ENCODE peak calls at places on chromosomes 7 and 10, in ten cellular contexts. One of them, this sample, is unnamed.

GRCh38 chr10:117184821-117185220 is 12.5 kb upstream of the KCNK18 start:
- DNase-seq in sigmoid colon: no peak
- DNase-seq in stomach: no peak
- DNase-seq in transverse colon: no peak
- DNase-seq in SK-N-SH: no peak
- DNase-seq in HL-60: no peak
- DNase-seq in spleen: no peak
- DNase-seq in prostate gland: no peak
- DNase-seq in GM12892: no peak
- DNase-seq in H1: no peak
- DNase-seq in this sample: no peak

GRCh38 chr10:70940834-70941568 is 52.6 kb upstream of the PCBD1 start:
- DNase-seq in prostate gland: no peak
- DNase-seq in sigmoid colon: no peak
- DNase-seq in stomach: peak
- DNase-seq in H1: no peak
- DNase-seq in HL-60: no peak
- DNase-seq in transverse colon: no peak
- DNase-seq in spleen: no peak
- DNase-seq in GM12892: no peak
- DNase-seq in SK-N-SH: peak
- DNase-seq in this sample: no peak

GRCh38 chr7:1134951-1135350 is 25.0 kb downstream of the ZFAND2A start:
- DNase-seq in H1: no peak
- DNase-seq in sigmoid colon: peak
- DNase-seq in HL-60: no peak
- DNase-seq in prostate gland: no peak
- DNase-seq in spleen: no peak
- DNase-seq in transverse colon: no peak
- DNase-seq in GM12892: no peak
- DNase-seq in SK-N-SH: no peak
- DNase-seq in stomach: no peak
- DNase-seq in this sample: no peak

GRCh38 chr7:101688183-101688831 is 59.2 kb upstream of the MYL10 start:
- DNase-seq in H1: peak
- DNase-seq in sigmoid colon: peak
- DNase-seq in SK-N-SH: peak
- DNase-seq in spleen: peak
- DNase-seq in GM12892: peak
- DNase-seq in HL-60: peak
- DNase-seq in transverse colon: peak
- DNase-seq in stomach: peak
- DNase-seq in prostate gland: peak
- DNase-seq in this sample: peak

GRCh38 chr7:130334274-130334673 is 10.3 kb upstream of the CPA5 start:
- DNase-seq in SK-N-SH: no peak
- DNase-seq in HL-60: no peak
- DNase-seq in stomach: no peak
- DNase-seq in transverse colon: no peak
- DNase-seq in H1: no peak
- DNase-seq in GM12892: no peak
- DNase-seq in sigmoid colon: no peak
- DNase-seq in spleen: no peak
- DNase-seq in prostate gland: no peak
- DNase-seq in this sample: no peak

GRCh38 chr7:49014870-49015269 is 90.5 kb downstream of the CDC14C start:
- DNase-seq in H1: no peak
- DNase-seq in spleen: no peak
- DNase-seq in SK-N-SH: no peak
- DNase-seq in prostate gland: no peak
- DNase-seq in sigmoid colon: no peak
- DNase-seq in HL-60: no peak
- DNase-seq in GM12892: no peak
- DNase-seq in stomach: no peak
- DNase-seq in transverse colon: no peak
- DNase-seq in this sample: no peak

GRCh38 chr7:80772347-80773101 is 134.1 kb downstream of the CD36 start:
- DNase-seq in transverse colon: no peak
- DNase-seq in prostate gland: no peak
- DNase-seq in spleen: no peak
- DNase-seq in sigmoid colon: no peak
- DNase-seq in HL-60: no peak
- DNase-seq in stomach: no peak
- DNase-seq in GM12892: no peak
- DNase-seq in SK-N-SH: no peak
- DNase-seq in H1: no peak
- DNase-seq in this sample: no peak

GRCh38 chr7:140694592-140694991 is 1.9 kb upstream of the NDUFB2 start:
- DNase-seq in GM12892: no peak
- DNase-seq in SK-N-SH: no peak
- DNase-seq in transverse colon: no peak
- DNase-seq in H1: peak
- DNase-seq in stomach: no peak
- DNase-seq in sigmoid colon: no peak
- DNase-seq in spleen: peak
- DNase-seq in prostate gland: no peak
- DNase-seq in HL-60: no peak
- DNase-seq in this sample: no peak

GRCh38 chr7:39847227-39847626 is 102.8 kb upstream of the CDK13 start:
- DNase-seq in sigmoid colon: no peak
- DNase-seq in HL-60: no peak
- DNase-seq in stomach: no peak
- DNase-seq in spleen: no peak
- DNase-seq in transverse colon: no peak
- DNase-seq in prostate gland: no peak
- DNase-seq in H1: no peak
- DNase-seq in SK-N-SH: no peak
- DNase-seq in GM12892: no peak
- DNase-seq in this sample: no peak

GRCh38 chr10:64507869-64508609 is 986.8 kb downstream of the REEP3 start:
- DNase-seq in prostate gland: no peak
- DNase-seq in SK-N-SH: no peak
- DNase-seq in HL-60: no peak
- DNase-seq in H1: no peak
- DNase-seq in GM12892: no peak
- DNase-seq in spleen: no peak
- DNase-seq in stomach: no peak
- DNase-seq in transverse colon: no peak
- DNase-seq in sigmoid colon: no peak
- DNase-seq in this sample: no peak

GRCh38 chr10:116753759-116754158 is 11.4 kb upstream of the HSPA12A start:
- DNase-seq in stomach: no peak
- DNase-seq in transverse colon: no peak
- DNase-seq in prostate gland: no peak
- DNase-seq in spleen: no peak
- DNase-seq in GM12892: no peak
- DNase-seq in SK-N-SH: no peak
- DNase-seq in H1: no peak
- DNase-seq in sigmoid colon: peak
- DNase-seq in HL-60: no peak
- DNase-seq in this sample: peak

GRCh38 chr10:21993360-21994001 is 10.0 kb downstream of the DNAJC1 start:
- DNase-seq in HL-60: no peak
- DNase-seq in SK-N-SH: no peak
- DNase-seq in transverse colon: no peak
- DNase-seq in stomach: no peak
- DNase-seq in prostate gland: no peak
- DNase-seq in H1: no peak
- DNase-seq in spleen: no peak
- DNase-seq in GM12892: no peak
- DNase-seq in sigmoid colon: no peak
- DNase-seq in this sample: no peak

GRCh38 chr7:24882989-24883631 is 96.9 kb downstream of the OSBPL3 start:
- DNase-seq in HL-60: no peak
- DNase-seq in transverse colon: no peak
- DNase-seq in stomach: no peak
- DNase-seq in sigmoid colon: peak
- DNase-seq in SK-N-SH: no peak
- DNase-seq in prostate gland: no peak
- DNase-seq in GM12892: no peak
- DNase-seq in spleen: no peak
- DNase-seq in H1: no peak
- DNase-seq in this sample: no peak

GRCh38 chr10:26839966-26840627 is 20.7 kb downstream of the ABI1 start:
- DNase-seq in transverse colon: no peak
- DNase-seq in H1: no peak
- DNase-seq in spleen: no peak
- DNase-seq in stomach: no peak
- DNase-seq in prostate gland: no peak
- DNase-seq in GM12892: no peak
- DNase-seq in sigmoid colon: no peak
- DNase-seq in HL-60: no peak
- DNase-seq in SK-N-SH: no peak
- DNase-seq in this sample: no peak

GRCh38 chr10:91702586-91703088 is 69.8 kb upstream of the PPP1R3C start:
- DNase-seq in SK-N-SH: no peak
- DNase-seq in H1: no peak
- DNase-seq in transverse colon: no peak
- DNase-seq in prostate gland: no peak
- DNase-seq in sigmoid colon: no peak
- DNase-seq in stomach: no peak
- DNase-seq in spleen: no peak
- DNase-seq in GM12892: no peak
- DNase-seq in HL-60: no peak
- DNase-seq in this sample: no peak

GRCh38 chr7:6175642-6176041 is 96.8 kb downstream of the CYTH3 start:
- DNase-seq in GM12892: no peak
- DNase-seq in HL-60: peak
- DNase-seq in sigmoid colon: peak
- DNase-seq in H1: no peak
- DNase-seq in transverse colon: no peak
- DNase-seq in stomach: no peak
- DNase-seq in spleen: no peak
- DNase-seq in prostate gland: no peak
- DNase-seq in SK-N-SH: no peak
- DNase-seq in this sample: no peak
- TF ChIP-seq POLR2AphosphoS5 in GM12892: no peak
- TF ChIP-seq POLR2AphosphoS5 in HL-60: peak
- TF ChIP-seq POLR2AphosphoS5 in sigmoid colon: peak
- TF ChIP-seq POLR2AphosphoS5 in H1: no peak
- TF ChIP-seq POLR2AphosphoS5 in transverse colon: peak
- TF ChIP-seq POLR2AphosphoS5 in stomach: no peak
- TF ChIP-seq POLR2AphosphoS5 in spleen: no peak
- TF ChIP-seq POLR2AphosphoS5 in prostate gland: no peak
- TF ChIP-seq POLR2AphosphoS5 in SK-N-SH: no peak
- TF ChIP-seq POLR2AphosphoS5 in this sample: no peak

GRCh38 chr10:94405406-94405805 is 3.1 kb downstream of the TBC1D12 start:
- DNase-seq in H1: no peak
- DNase-seq in SK-N-SH: no peak
- DNase-seq in spleen: no peak
- DNase-seq in GM12892: no peak
- DNase-seq in prostate gland: no peak
- DNase-seq in sigmoid colon: no peak
- DNase-seq in stomach: no peak
- DNase-seq in transverse colon: no peak
- DNase-seq in HL-60: no peak
- DNase-seq in this sample: no peak

GRCh38 chr10:94403823-94404228 is 1.5 kb downstream of the TBC1D12 start:
- DNase-seq in prostate gland: no peak
- DNase-seq in H1: no peak
- DNase-seq in transverse colon: no peak
- DNase-seq in sigmoid colon: no peak
- DNase-seq in GM12892: no peak
- DNase-seq in stomach: no peak
- DNase-seq in spleen: no peak
- DNase-seq in SK-N-SH: peak
- DNase-seq in HL-60: no peak
- DNase-seq in this sample: no peak

GRCh38 chr10:94407668-94408067 is 5.3 kb downstream of the TBC1D12 start:
- DNase-seq in GM12892: no peak
- DNase-seq in transverse colon: no peak
- DNase-seq in SK-N-SH: no peak
- DNase-seq in prostate gland: no peak
- DNase-seq in H1: no peak
- DNase-seq in HL-60: no peak
- DNase-seq in sigmoid colon: no peak
- DNase-seq in spleen: no peak
- DNase-seq in stomach: no peak
- DNase-seq in this sample: no peak

GRCh38 chr10:94402204-94403033 is at the start of gene TBC1D12:
- DNase-seq in stomach: peak
- DNase-seq in spleen: peak
- DNase-seq in GM12892: peak
- DNase-seq in HL-60: no peak
- DNase-seq in sigmoid colon: peak
- DNase-seq in prostate gland: peak
- DNase-seq in transverse colon: peak
- DNase-seq in SK-N-SH: peak
- DNase-seq in H1: peak
- DNase-seq in this sample: peak

GRCh38 chr10:94403034-94403822 is 887 bp downstream of the TBC1D12 start:
- DNase-seq in prostate gland: peak
- DNase-seq in sigmoid colon: peak
- DNase-seq in GM12892: peak
- DNase-seq in spleen: peak
- DNase-seq in stomach: peak
- DNase-seq in HL-60: peak
- DNase-seq in SK-N-SH: peak
- DNase-seq in transverse colon: peak
- DNase-seq in H1: peak
- DNase-seq in this sample: peak
- TF ChIP-seq POLR2AphosphoS5 in prostate gland: peak
- TF ChIP-seq POLR2AphosphoS5 in sigmoid colon: peak
- TF ChIP-seq POLR2AphosphoS5 in GM12892: no peak
- TF ChIP-seq POLR2AphosphoS5 in spleen: peak
- TF ChIP-seq POLR2AphosphoS5 in stomach: peak
- TF ChIP-seq POLR2AphosphoS5 in HL-60: no peak
- TF ChIP-seq POLR2AphosphoS5 in SK-N-SH: no peak
- TF ChIP-seq POLR2AphosphoS5 in transverse colon: peak
- TF ChIP-seq POLR2AphosphoS5 in H1: no peak
- TF ChIP-seq POLR2AphosphoS5 in this sample: peak

DNA sequence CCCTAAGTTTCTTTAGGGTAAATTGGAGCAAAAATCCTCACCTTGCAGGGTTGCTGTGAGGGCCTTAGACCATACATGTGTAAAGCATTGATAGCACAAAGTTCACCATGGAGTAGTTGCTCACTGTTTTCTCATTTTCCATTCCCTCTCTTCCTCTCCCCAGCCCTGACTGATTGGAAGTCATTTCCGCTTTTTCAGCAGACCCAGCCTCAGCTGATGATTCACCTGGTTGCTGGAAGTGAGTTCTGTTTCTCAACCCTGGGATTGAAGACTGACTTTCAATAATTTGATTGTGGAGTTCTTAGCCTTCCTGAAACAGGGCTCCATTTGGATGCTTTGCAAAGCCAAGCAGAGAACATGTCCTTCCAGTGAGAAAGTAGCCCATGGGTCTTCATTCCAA is 107.0 kb downstream of the PLXNA4 start:
- DNase-seq in prostate gland: no peak
- DNase-seq in stomach: no peak
- DNase-seq in GM12892: no peak
- DNase-seq in H1: no peak
- DNase-seq in HL-60: no peak
- DNase-seq in transverse colon: no peak
- DNase-seq in SK-N-SH: no peak
- DNase-seq in spleen: no peak
- DNase-seq in sigmoid colon: no peak
- DNase-seq in this sample: no peak
- TF ChIP-seq POLR2AphosphoS5 in prostate gland: no peak
- TF ChIP-seq POLR2AphosphoS5 in stomach: no peak
- TF ChIP-seq POLR2AphosphoS5 in GM12892: no peak
- TF ChIP-seq POLR2AphosphoS5 in H1: no peak
- TF ChIP-seq POLR2AphosphoS5 in HL-60: no peak
- TF ChIP-seq POLR2AphosphoS5 in transverse colon: no peak
- TF ChIP-seq POLR2AphosphoS5 in SK-N-SH: no peak
- TF ChIP-seq POLR2AphosphoS5 in spleen: no peak
- TF ChIP-seq POLR2AphosphoS5 in sigmoid colon: no peak
- TF ChIP-seq POLR2AphosphoS5 in this sample: no peak

GRCh38 chr10:86411281-86411841 is 44.8 kb upstream of the GRID1 start:
- DNase-seq in GM12892: no peak
- DNase-seq in sigmoid colon: no peak
- DNase-seq in spleen: no peak
- DNase-seq in SK-N-SH: no peak
- DNase-seq in prostate gland: no peak
- DNase-seq in stomach: no peak
- DNase-seq in HL-60: no peak
- DNase-seq in transverse colon: no peak
- DNase-seq in H1: no peak
- DNase-seq in this sample: no peak
- TF ChIP-seq POLR2AphosphoS5 in GM12892: peak
- TF ChIP-seq POLR2AphosphoS5 in sigmoid colon: no peak
- TF ChIP-seq POLR2AphosphoS5 in spleen: no peak
- TF ChIP-seq POLR2AphosphoS5 in SK-N-SH: no peak
- TF ChIP-seq POLR2AphosphoS5 in prostate gland: peak
- TF ChIP-seq POLR2AphosphoS5 in stomach: peak
- TF ChIP-seq POLR2AphosphoS5 in HL-60: no peak
- TF ChIP-seq POLR2AphosphoS5 in transverse colon: peak
- TF ChIP-seq POLR2AphosphoS5 in H1: no peak
- TF ChIP-seq POLR2AphosphoS5 in this sample: no peak

This sample was measured in upper lobe of left lung.